ENCODE peak calls at places on chromosomes 3 and 15, in seven cellular contexts. G, L, F, K, W, O and H are unnamed samples.
A peak's percentile ranks its signal among the peaks of the same experiment; 100 is the strongest.

GRCh38 chr15:80895091-80895490 is 94.5 kb downstream of the MESD start:
- DNase-seq in G (no peak), L (no peak), F (no peak), K (no peak), W (no peak), O (no peak), H (no peak)

GRCh38 chr3:31274406-31275024 is 258.2 kb upstream of the STT3B start:
- DNase-seq in G (no peak), L (no peak), F (no peak), K (no peak), W (no peak), O (no peak), H (no peak)

GRCh38 chr3:81027344-81027743 is 734.1 kb downstream of the GBE1 start:
- DNase-seq in G (no peak), L (no peak), F (no peak), K (no peak), W (no peak), O (no peak), H (no peak)

GRCh38 chr15:46918462-46919125 is 798.7 kb upstream of the SEMA6D start:
- DNase-seq in G (no peak), L (no peak), F (no peak), K (no peak), W (no peak), O (no peak), H (no peak)

GRCh38 chr3:41450416-41451231 is 251.3 kb downstream of the CTNNB1 start:
- DNase-seq in G (no peak), L (peak; percentile 40), F (no peak), K (no peak), W (no peak), O (no peak), H (no peak)

GRCh38 chr15:60551781-60552161 is 72.8 kb upstream of the ICE2 start:
- DNase-seq in G (peak; percentile 45), L (no peak), F (no peak), K (no peak), W (no peak), O (no peak), H (peak; percentile 27)

GRCh38 chr3:14520149-14520548 is 20.0 kb downstream of the GRIP2 start:
- DNase-seq in G (no peak), L (no peak), F (no peak), K (no peak), W (peak; percentile 37), O (peak; percentile 12), H (no peak)

GRCh38 chr3:18349197-18349798 is 75.8 kb downstream of the SATB1 start:
- DNase-seq in G (no peak), L (no peak), F (no peak), K (no peak), W (no peak), O (no peak), H (no peak)

GRCh38 chr3:14587733-14588360 is 47.7 kb upstream of the GRIP2 start:
- DNase-seq in G (no peak), L (no peak), F (no peak), K (no peak), W (no peak), O (no peak), H (no peak)

GRCh38 chr15:85651551-85651950 is 143.2 kb downstream of the KLHL25 start:
- DNase-seq in G (no peak), L (no peak), F (no peak), K (no peak), W (no peak), O (no peak), H (no peak)

GRCh38 chr3:64685331-64685799 is 2.4 kb downstream of the ADAMTS9 start:
- DNase-seq in G (no peak), L (no peak), F (peak; percentile 40), K (peak; percentile 7), W (no peak), O (peak; percentile 72), H (no peak)

GRCh38 chr15:77804210-77804609 is 171.5 kb upstream of the LINGO1 start:
- DNase-seq in G (no peak), L (no peak), F (no peak), K (no peak), W (no peak), O (no peak), H (no peak)

GRCh38 chr3:14921811-14922705 is 25.3 kb upstream of the NR2C2 start:
- DNase-seq in G (no peak), L (no peak), F (no peak), K (no peak), W (no peak), O (no peak), H (peak; percentile 38)

GRCh38 chr3:144241381-144241780 is 269.8 kb downstream of the DIPK2A start:
- DNase-seq in G (no peak), L (no peak), F (no peak), K (no peak), W (no peak), O (no peak), H (no peak)

GRCh38 chr15:23497710-23498111 is 50.7 kb upstream of the GOLGA6L2 start:
- DNase-seq in G (no peak), L (no peak), F (no peak), K (no peak), W (no peak), O (no peak), H (peak; percentile 13)

GRCh38 chr3:94081880-94082279 is 19.0 kb downstream of the NSUN3 start:
- DNase-seq in G (no peak), L (no peak), F (no peak), K (no peak), W (no peak), O (no peak), H (no peak)

GRCh38 chr3:126553284-126553811 is 5.4 kb downstream of the C3orf22 start:
- DNase-seq in G (no peak), L (no peak), F (no peak), K (no peak), W (no peak), O (peak; percentile 3), H (peak; percentile 34)

GRCh38 chr15:81400640-81401236 is 26.7 kb upstream of the TMC3 start:
- DNase-seq in G (no peak), L (peak; percentile 50), F (no peak), K (peak; percentile 14), W (no peak), O (no peak), H (peak; percentile 29)

GRCh38 chr15:69660658-69661405 is 208.2 kb downstream of the RPLP1 start:
- DNase-seq in G (no peak), L (no peak), F (no peak), K (peak; percentile 11), W (no peak), O (no peak), H (no peak)

GRCh38 chr15:55222588-55222987 is 25.8 kb upstream of the RSL24D1 start:
- DNase-seq in G (no peak), L (no peak), F (no peak), K (no peak), W (no peak), O (no peak), H (no peak)

DNA sequence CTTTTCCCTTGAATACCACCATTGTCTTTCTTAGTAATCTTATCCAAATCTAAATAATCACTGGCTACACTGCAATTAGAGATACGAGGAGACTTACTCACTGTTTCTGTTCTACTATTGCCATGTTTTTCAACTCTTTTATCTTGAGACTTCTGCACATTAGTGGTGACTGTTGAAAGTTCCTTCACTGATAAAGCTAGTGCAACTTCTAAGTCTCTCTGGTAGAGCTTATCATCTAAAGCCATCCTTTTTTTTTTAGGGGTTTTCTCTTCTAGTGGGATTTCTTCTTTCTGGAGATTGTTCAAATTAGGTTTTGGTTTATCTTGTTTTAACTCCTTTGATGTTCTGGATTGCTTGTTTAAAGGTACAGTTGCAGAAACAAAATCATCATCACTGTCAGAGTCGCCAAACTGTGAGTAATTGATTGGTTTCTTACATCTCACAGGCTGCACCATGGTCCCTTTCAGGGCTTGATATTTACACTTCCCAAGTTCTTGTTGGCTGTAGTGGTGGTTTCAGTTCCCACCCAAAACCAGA is 37.7 kb downstream of the NCK1 start:
- DNase-seq in G (no peak), L (no peak), F (no peak), K (no peak), W (no peak), O (no peak), H (no peak)
- H3K4me3 ChIP-seq in G (no peak overlapping the region), L (no peak overlapping the region), F (no peak overlapping the region), K (no peak overlapping the region), W (no peak overlapping the region), O (no peak overlapping the region), H (no peak overlapping the region)

DNA sequence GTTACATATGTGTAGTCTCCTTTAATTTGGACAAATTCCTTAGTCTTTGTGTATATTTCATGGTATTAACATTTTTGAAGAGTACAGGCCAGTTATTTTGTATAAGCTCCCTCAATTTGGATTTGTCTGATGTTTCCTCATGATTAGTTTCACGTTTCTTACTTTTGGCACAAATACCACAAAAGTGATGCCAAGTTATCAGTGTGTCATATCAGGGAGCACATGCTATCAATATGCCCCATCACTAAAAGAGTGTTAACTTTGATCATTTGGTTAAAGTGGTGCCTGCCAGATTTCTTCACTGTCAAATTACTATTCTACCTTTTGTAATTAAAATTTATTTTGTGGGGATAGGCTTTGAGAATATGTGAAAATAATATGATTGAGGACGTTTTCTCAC is 14.6 kb downstream of the PCNP start:
- DNase-seq in G (no peak), L (no peak), F (no peak), K (no peak), W (no peak), O (no peak), H (no peak)
- H3K36me3 ChIP-seq in G (peaks cover 17% of the 10 kb centered on the region), L (peaks cover 80% of the 10 kb centered on the region), F (peaks cover 43% of the 10 kb centered on the region), K (no peaks in the 10 kb centered on the region), W (no peaks in the 10 kb centered on the region), O (no peaks in the 10 kb centered on the region), H (peaks cover 14% of the 10 kb centered on the region)

GRCh38 chr3:49872801-49873281 is 3.1 kb upstream of the CAMKV start:
- DNase-seq in G (peak; percentile 73), L (no peak), F (no peak), K (no peak), W (no peak), O (no peak), H (no peak)

GRCh38 chr3:49869525-49870126 is at the start of gene CAMKV:
- DNase-seq in G (no peak), L (no peak), F (no peak), K (no peak), W (no peak), O (no peak), H (peak; percentile 96)

GRCh38 chr3:49876567-49876966 is 6.9 kb upstream of the CAMKV start:
- DNase-seq in G (no peak), L (no peak), F (no peak), K (no peak), W (no peak), O (no peak), H (no peak)

GRCh38 chr3:49871536-49872157 is 1.9 kb upstream of the CAMKV start:
- DNase-seq in G (no peak), L (no peak), F (no peak), K (no peak), W (no peak), O (no peak), H (no peak)

DNA sequence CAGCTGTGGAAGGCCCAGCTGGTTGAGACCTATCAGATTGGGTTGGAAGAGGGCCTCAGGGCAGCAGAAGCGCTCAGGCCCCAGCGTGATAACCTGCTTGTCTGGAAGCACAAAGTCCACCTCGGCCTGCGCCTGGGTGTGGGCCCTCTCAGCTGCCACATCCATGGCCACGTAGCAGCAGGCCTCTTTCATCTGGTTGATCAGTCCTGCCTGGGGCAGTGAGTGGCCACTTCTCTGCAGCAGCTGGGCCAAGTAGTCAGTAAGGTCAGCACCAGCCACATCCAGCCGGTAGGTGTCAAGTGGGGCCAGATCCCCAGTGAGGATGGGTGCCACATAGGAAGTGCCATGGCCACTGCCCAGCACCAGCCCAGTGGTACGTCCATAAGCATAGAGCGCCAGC is 3.9 kb upstream of the CAMKV start:
- DNase-seq in G (no peak), L (no peak), F (no peak), K (no peak), W (no peak), O (no peak), H (no peak)
- H3K27me3 ChIP-seq in G (peaks cover 5% of the 10 kb centered on the region), L (peaks cover 23% of the 10 kb centered on the region), F (peaks cover 39% of the 10 kb centered on the region), K (no peaks in the 10 kb centered on the region), W (peaks cover 3% of the 10 kb centered on the region), O (peaks cover 5% of the 10 kb centered on the region), H (peaks cover 5% of the 10 kb centered on the region)

GRCh38 chr15:41011055-41011815 is 58.0 kb downstream of the CHAC1 start:
- DNase-seq in G (no peak), L (no peak), F (no peak), K (no peak), W (no peak), O (no peak), H (no peak)
- H3K4me3 ChIP-seq in G (no peak overlapping the region), L (no peak overlapping the region), F (no peak overlapping the region), K (no peak overlapping the region), W (no peak overlapping the region), O (no peak overlapping the region), H (no peak overlapping the region)